ENCODE peak calls at places on chromosomes 6 and 20, in four cellular contexts. O is mesenchymal stem cell, L is H1, A is neuronal stem cell. T is an unnamed sample.

GRCh38 chr20:38624084-38624483 is 22.5 kb downstream of the ARHGAP40 start:
- DNase-seq in L (no peak), A (no peak), O (no peak), T (no peak)

GRCh38 chr20:8082999-8083398 is 49.1 kb upstream of the PLCB1 start:
- DNase-seq in A (no peak), L (no peak), O (peak), T (no peak)

GRCh38 chr20:1427457-1428054 is 34.7 kb upstream of the FKBP1A start:
- DNase-seq in A (peak), O (peak), L (peak), T (no peak)

GRCh38 chr20:53679597-53680309 is 86.1 kb upstream of the ZNF217 start:
- DNase-seq in A (no peak), L (no peak), O (no peak), T (peak)

GRCh38 chr6:118867181-118867580 is 26.8 kb upstream of the ASF1A start:
- DNase-seq in A (no peak), L (no peak), O (peak), T (no peak)

GRCh38 chr6:112010328-112010727 is 43.6 kb upstream of the CCN6 start:
- DNase-seq in O (no peak), L (no peak), A (no peak), T (no peak)

GRCh38 chr6:147935656-147936055 is 407.0 kb upstream of the SASH1 start:
- DNase-seq in A (no peak), O (no peak), L (no peak), T (no peak)

GRCh38 chr6:113067612-113068262 is 720.6 kb downstream of the RFPL4B start:
- DNase-seq in O (peak), A (no peak), L (no peak), T (no peak)

GRCh38 chr20:13101276-13101675 is 92.5 kb downstream of the SPTLC3 start:
- DNase-seq in A (no peak), O (peak), L (no peak), T (peak)

GRCh38 chr6:66516377-66516776 is 809.4 kb upstream of the EYS start:
- DNase-seq in A (no peak), L (no peak), O (no peak), T (no peak)

DNA sequence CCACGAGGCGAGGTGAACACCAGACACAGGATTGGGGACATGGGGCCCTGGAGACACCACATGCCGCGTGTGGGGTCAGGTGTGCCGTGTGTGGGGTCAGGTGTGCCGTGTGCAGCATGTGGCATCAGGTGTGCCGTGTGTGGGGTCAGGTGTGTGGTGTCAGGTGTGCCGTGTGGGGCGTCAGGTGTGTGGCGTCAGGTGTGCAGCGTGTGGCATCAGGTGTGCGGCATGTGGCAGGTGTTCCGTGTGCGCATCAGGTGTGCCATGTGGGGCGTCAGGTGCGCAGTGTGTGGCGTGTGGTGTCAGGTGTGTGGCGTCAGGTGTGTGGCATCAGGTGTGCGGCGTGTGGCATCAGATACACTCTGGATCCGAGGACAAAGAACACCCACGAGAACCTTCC is 77.9 kb downstream of the WDR27 start:
- DNase-seq in A (no peak), L (no peak), O (no peak), T (no peak)
- H2AFZ ChIP-seq in A (no peak), L (no peak), O (no peak), T (no peak)

GRCh38 chr20:35454881-35455609 is at the start of gene CEP250:
- DNase-seq in L (peak), O (peak), A (peak), T (peak)
- H2BK12ac ChIP-seq in L (peak), O (peak), A (no peak), T (no peak)

DNA sequence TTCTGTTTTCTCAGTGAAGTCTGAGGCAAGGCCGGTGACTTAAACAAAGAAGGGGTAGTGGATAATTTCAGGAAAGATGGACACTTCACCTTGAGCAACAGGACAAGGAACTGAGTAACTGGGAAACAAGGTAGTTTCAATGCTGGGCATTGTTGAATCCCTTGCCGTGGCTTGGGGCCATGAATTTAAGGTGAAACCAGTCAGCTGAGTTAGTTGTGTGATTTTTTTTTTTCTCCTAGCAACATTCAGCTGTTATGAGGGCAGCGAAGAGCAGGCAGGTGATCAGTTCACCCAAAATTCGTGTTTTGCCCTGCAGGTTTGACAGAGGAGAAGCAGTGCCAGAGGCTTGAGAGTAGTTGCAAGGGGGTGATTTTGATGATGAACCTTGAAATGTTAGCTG is 6.8 kb downstream of the BICRAL start:
- DNase-seq in L (no peak), O (no peak), A (no peak), T (no peak)
- H2AFZ ChIP-seq in L (no peak), O (no peak), A (no peak), T (no peak)

GRCh38 chr6:24985313-24985712 is 49.6 kb upstream of the RIPOR2 start:
- DNase-seq in L (no peak), O (no peak), A (peak), T (no peak)

GRCh38 chr6:24980507-24981384 is 45.0 kb upstream of the RIPOR2 start:
- DNase-seq in A (peak), L (no peak), O (no peak), T (no peak)

GRCh38 chr6:24982231-24982630 is 46.5 kb upstream of the RIPOR2 start:
- DNase-seq in L (no peak), O (no peak), A (no peak), T (no peak)

GRCh38 chr6:24981385-24981758 is 45.6 kb upstream of the RIPOR2 start:
- DNase-seq in L (no peak), A (no peak), O (peak), T (no peak)
- H2BK12ac ChIP-seq in L (peak), A (no peak), O (no peak), T (no peak)

GRCh38 chr6:47164877-47165276 is 122.7 kb upstream of the ADGRF1 start:
- DNase-seq in A (no peak), O (no peak), L (no peak), T (no peak)

GRCh38 chr6:47162231-47162630 is 120.1 kb upstream of the ADGRF1 start:
- DNase-seq in L (no peak), A (no peak), O (no peak), T (no peak)

GRCh38 chr6:47161176-47161687 is 119.1 kb upstream of the ADGRF1 start:
- DNase-seq in O (no peak), A (no peak), L (no peak), T (no peak)

GRCh38 chr6:47163536-47163935 is 121.4 kb upstream of the ADGRF1 start:
- DNase-seq in A (no peak), O (no peak), L (no peak), T (no peak)

GRCh38 chr6:47162793-47163192 is 120.7 kb upstream of the ADGRF1 start:
- DNase-seq in L (no peak), O (no peak), A (no peak), T (no peak)
- H2AFZ ChIP-seq in L (no peak), O (no peak), A (no peak), T (no peak)

GRCh38 chr6:2988426-2989331 is 11.0 kb upstream of the NQO2 start:
- DNase-seq in O (peak), L (peak), A (peak), T (peak)
- H2BK12ac ChIP-seq in O (peak), L (peak), A (peak), T (no peak)

GRCh38 chr6:138253731-138254130 is 35.4 kb upstream of the PBOV1 start:
- DNase-seq in A (no peak), O (no peak), L (no peak), T (no peak)

GRCh38 chr6:138248878-138249277 is 30.6 kb upstream of the PBOV1 start:
- DNase-seq in A (no peak), L (no peak), O (no peak), T (peak)

GRCh38 chr6:138250053-138250452 is 31.8 kb upstream of the PBOV1 start:
- DNase-seq in L (no peak), A (no peak), O (no peak), T (no peak)

GRCh38 chr6:138248011-138248410 is 29.7 kb upstream of the PBOV1 start:
- DNase-seq in O (no peak), L (no peak), A (no peak), T (no peak)

DNA sequence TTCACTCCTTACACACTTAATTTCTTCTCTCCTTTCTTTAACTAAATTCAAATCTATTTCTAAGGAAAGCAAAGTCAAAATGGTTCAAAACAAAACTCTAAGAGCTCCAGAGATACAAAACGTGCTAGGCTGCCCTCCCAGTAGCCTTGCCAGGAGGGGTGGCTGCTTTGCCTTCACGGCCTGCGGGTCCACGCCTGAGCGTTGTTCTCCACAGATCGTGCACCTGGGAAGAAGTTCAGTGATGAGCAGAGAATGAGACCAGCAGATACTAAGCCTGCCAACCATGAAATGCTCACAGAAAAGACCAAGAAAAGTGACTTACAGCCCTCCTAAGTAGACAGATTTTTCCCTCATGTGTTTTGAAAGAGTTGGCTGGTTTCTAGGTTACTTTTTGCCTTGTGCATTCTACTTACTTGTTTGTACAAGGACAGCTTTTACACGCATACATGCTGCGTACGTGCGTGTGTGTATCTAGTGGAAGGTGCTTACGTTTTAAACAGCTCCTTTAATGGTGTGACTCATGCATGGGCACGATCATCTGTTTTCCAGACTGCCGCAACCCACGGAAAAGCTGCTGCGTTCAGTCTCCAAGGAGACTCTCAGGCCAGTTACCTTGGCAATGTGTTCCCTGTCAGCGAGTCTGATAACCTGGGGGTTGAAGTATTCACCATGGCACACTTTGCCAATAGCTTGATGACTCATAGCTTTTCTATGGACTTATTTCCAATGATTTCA is 32.4 kb upstream of the PBOV1 start:
- DNase-seq in A (no peak), L (no peak), O (peak), T (no peak)
- H2AFZ ChIP-seq in A (no peak), L (no peak), O (no peak), T (no peak)

GRCh38 chr20:56595746-56596478 is 33.2 kb upstream of the TFAP2C start:
- DNase-seq in O (no peak), L (no peak), A (no peak), T (no peak)
- H2BK12ac ChIP-seq in O (no peak), L (peak), A (no peak), T (no peak)

GRCh38 chr20:61192254-61192950 is 59.7 kb upstream of the CDH4 start:
- DNase-seq in O (no peak), L (no peak), A (no peak), T (no peak)

GRCh38 chr20:61186771-61187170 is 65.3 kb upstream of the CDH4 start:
- DNase-seq in A (no peak), L (no peak), O (peak), T (no peak)

GRCh38 chr20:61193164-61193563 is 58.9 kb upstream of the CDH4 start:
- DNase-seq in A (no peak), L (no peak), O (no peak), T (no peak)

GRCh38 chr20:61189534-61189933 is 62.5 kb upstream of the CDH4 start:
- DNase-seq in A (no peak), O (no peak), L (no peak), T (no peak)

DNA sequence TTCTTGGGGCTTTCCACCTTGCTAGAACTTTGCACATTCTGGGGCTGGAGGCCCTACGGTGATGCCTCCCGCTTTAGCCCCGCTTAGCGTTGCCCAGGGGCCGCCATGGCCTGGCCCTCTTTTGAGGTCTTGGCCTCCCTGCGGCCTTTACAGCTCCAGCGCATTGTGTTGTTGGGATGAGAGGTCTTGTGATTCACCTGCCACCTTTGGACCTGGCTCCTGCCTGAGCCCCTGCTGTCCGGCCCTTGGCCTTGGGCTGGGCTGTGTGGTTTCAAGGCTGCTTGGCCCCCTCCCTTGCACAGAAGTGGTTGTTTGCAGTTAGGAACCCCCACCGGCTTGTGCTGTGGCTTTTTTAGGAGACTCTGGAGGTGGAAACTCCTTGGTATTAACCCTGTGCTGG is 61.0 kb upstream of the CDH4 start:
- DNase-seq in O (no peak), L (no peak), A (no peak), T (no peak)
- H2AFZ ChIP-seq in O (no peak), L (no peak), A (no peak), T (no peak)